ENCODE peak calls at places on chromosome 16, in ten cellular contexts. One of them, this sample, is unnamed.
A peak's percentile ranks its signal among the peaks of the same experiment; 100 is the strongest.

GRCh38 chr16:67326472-67327309 is at the start of the genes KCTD19 and LRRC36:
- DNase-seq in H54: no peak
- DNase-seq in NCI-H2171: peak; percentile 64
- DNase-seq in heart right ventricle: peak; percentile 39
- DNase-seq in GM13977: peak; percentile 87
- DNase-seq in CD8-positive, alpha-beta memory T cell: peak; percentile 72
- DNase-seq in NCI-H460: no peak
- DNase-seq in T-helper 1 cell: peak; percentile 24
- DNase-seq in right atrium auricular region: no peak
- DNase-seq in A172: no peak
- DNase-seq in this sample: peak; percentile 43

GRCh38 chr16:50699345-50700159 is 6.1 kb downstream of the NOD2 start:
- DNase-seq in NCI-H2171: no peak
- DNase-seq in NCI-H460: no peak
- DNase-seq in H54: no peak
- DNase-seq in A172: peak; percentile 14
- DNase-seq in heart right ventricle: no peak
- DNase-seq in CD8-positive, alpha-beta memory T cell: no peak
- DNase-seq in T-helper 1 cell: no peak
- DNase-seq in right atrium auricular region: no peak
- DNase-seq in GM13977: no peak
- DNase-seq in this sample: peak; percentile 47

GRCh38 chr16:68049448-68049847 is 26.4 kb downstream of the DUS2 start:
- DNase-seq in right atrium auricular region: no peak
- DNase-seq in CD8-positive, alpha-beta memory T cell: no peak
- DNase-seq in T-helper 1 cell: no peak
- DNase-seq in NCI-H2171: no peak
- DNase-seq in H54: no peak
- DNase-seq in heart right ventricle: no peak
- DNase-seq in NCI-H460: no peak
- DNase-seq in A172: no peak
- DNase-seq in GM13977: no peak
- DNase-seq in this sample: no peak

GRCh38 chr16:87017388-87018012 is 299.7 kb downstream of the C16orf95 start:
- DNase-seq in CD8-positive, alpha-beta memory T cell: no peak
- DNase-seq in T-helper 1 cell: no peak
- DNase-seq in A172: peak; percentile 99
- DNase-seq in H54: peak; percentile 94
- DNase-seq in NCI-H2171: no peak
- DNase-seq in GM13977: no peak
- DNase-seq in heart right ventricle: no peak
- DNase-seq in NCI-H460: peak; percentile 41
- DNase-seq in right atrium auricular region: no peak
- DNase-seq in this sample: no peak

GRCh38 chr16:48607056-48607825 is 2.7 kb downstream of the N4BP1 start:
- DNase-seq in NCI-H2171: no peak
- DNase-seq in GM13977: no peak
- DNase-seq in CD8-positive, alpha-beta memory T cell: no peak
- DNase-seq in NCI-H460: no peak
- DNase-seq in T-helper 1 cell: no peak
- DNase-seq in A172: no peak
- DNase-seq in heart right ventricle: no peak
- DNase-seq in right atrium auricular region: no peak
- DNase-seq in H54: no peak
- DNase-seq in this sample: no peak

GRCh38 chr16:77374384-77374783 is 60.5 kb downstream of the ADAMTS18 start:
- DNase-seq in heart right ventricle: no peak
- DNase-seq in A172: no peak
- DNase-seq in H54: no peak
- DNase-seq in CD8-positive, alpha-beta memory T cell: no peak
- DNase-seq in right atrium auricular region: no peak
- DNase-seq in NCI-H460: no peak
- DNase-seq in T-helper 1 cell: no peak
- DNase-seq in NCI-H2171: no peak
- DNase-seq in GM13977: no peak
- DNase-seq in this sample: no peak

GRCh38 chr16:28587386-28587785 is 9.5 kb downstream of the SULT1A2 start:
- DNase-seq in CD8-positive, alpha-beta memory T cell: no peak
- DNase-seq in GM13977: no peak
- DNase-seq in heart right ventricle: no peak
- DNase-seq in H54: peak; percentile 93
- DNase-seq in NCI-H2171: no peak
- DNase-seq in NCI-H460: peak; percentile 18
- DNase-seq in A172: peak; percentile 79
- DNase-seq in T-helper 1 cell: no peak
- DNase-seq in right atrium auricular region: no peak
- DNase-seq in this sample: no peak

GRCh38 chr16:54286330-54287017 is at the start of gene IRX3:
- DNase-seq in NCI-H460: peak; percentile 78
- DNase-seq in A172: peak; percentile 80
- DNase-seq in H54: peak; percentile 98
- DNase-seq in heart right ventricle: peak; percentile 92
- DNase-seq in NCI-H2171: peak; percentile 87
- DNase-seq in GM13977: peak; percentile 67
- DNase-seq in T-helper 1 cell: no peak
- DNase-seq in right atrium auricular region: peak; percentile 83
- DNase-seq in CD8-positive, alpha-beta memory T cell: no peak
- DNase-seq in this sample: no peak

GRCh38 chr16:84785843-84786538 is 33.8 kb upstream of the CRISPLD2 start:
- DNase-seq in heart right ventricle: peak; percentile 40
- DNase-seq in GM13977: no peak
- DNase-seq in CD8-positive, alpha-beta memory T cell: no peak
- DNase-seq in H54: no peak
- DNase-seq in T-helper 1 cell: no peak
- DNase-seq in A172: peak; percentile 53
- DNase-seq in NCI-H460: no peak
- DNase-seq in NCI-H2171: peak; percentile 92
- DNase-seq in right atrium auricular region: no peak
- DNase-seq in this sample: no peak

GRCh38 chr16:57979006-57979585 is 8.2 kb upstream of the CNGB1 start:
- DNase-seq in heart right ventricle: no peak
- DNase-seq in right atrium auricular region: no peak
- DNase-seq in CD8-positive, alpha-beta memory T cell: peak; percentile 26
- DNase-seq in GM13977: no peak
- DNase-seq in T-helper 1 cell: no peak
- DNase-seq in NCI-H2171: no peak
- DNase-seq in H54: no peak
- DNase-seq in NCI-H460: no peak
- DNase-seq in A172: no peak
- DNase-seq in this sample: no peak

GRCh38 chr16:47732122-47732805 is 271.1 kb downstream of the PHKB start:
- DNase-seq in NCI-H2171: no peak
- DNase-seq in A172: peak; percentile 92
- DNase-seq in H54: peak; percentile 42
- DNase-seq in CD8-positive, alpha-beta memory T cell: no peak
- DNase-seq in heart right ventricle: no peak
- DNase-seq in NCI-H460: no peak
- DNase-seq in GM13977: no peak
- DNase-seq in right atrium auricular region: no peak
- DNase-seq in T-helper 1 cell: peak; percentile 67
- DNase-seq in this sample: no peak

GRCh38 chr16:88749358-88749757 is 35.7 kb downstream of the PIEZO1 start:
- DNase-seq in NCI-H2171: no peak
- DNase-seq in heart right ventricle: no peak
- DNase-seq in right atrium auricular region: no peak
- DNase-seq in A172: no peak
- DNase-seq in H54: no peak
- DNase-seq in NCI-H460: no peak
- DNase-seq in T-helper 1 cell: no peak
- DNase-seq in CD8-positive, alpha-beta memory T cell: no peak
- DNase-seq in GM13977: no peak
- DNase-seq in this sample: no peak

GRCh38 chr16:17743158-17743557 is 272.4 kb upstream of the XYLT1 start:
- DNase-seq in heart right ventricle: no peak
- DNase-seq in NCI-H460: no peak
- DNase-seq in H54: no peak
- DNase-seq in right atrium auricular region: no peak
- DNase-seq in GM13977: no peak
- DNase-seq in NCI-H2171: no peak
- DNase-seq in CD8-positive, alpha-beta memory T cell: no peak
- DNase-seq in T-helper 1 cell: no peak
- DNase-seq in A172: no peak
- DNase-seq in this sample: no peak

GRCh38 chr16:10964891-10965326 is 20.5 kb downstream of the CLEC16A start:
- DNase-seq in H54: no peak
- DNase-seq in A172: peak; percentile 42
- DNase-seq in heart right ventricle: no peak
- DNase-seq in CD8-positive, alpha-beta memory T cell: peak; percentile 73
- DNase-seq in NCI-H2171: no peak
- DNase-seq in NCI-H460: no peak
- DNase-seq in right atrium auricular region: no peak
- DNase-seq in T-helper 1 cell: peak; percentile 93
- DNase-seq in GM13977: peak; percentile 62
- DNase-seq in this sample: peak; percentile 93

GRCh38 chr16:78729687-78730086 is 630.2 kb downstream of the WWOX start:
- DNase-seq in A172: no peak
- DNase-seq in GM13977: no peak
- DNase-seq in NCI-H2171: no peak
- DNase-seq in right atrium auricular region: no peak
- DNase-seq in H54: no peak
- DNase-seq in NCI-H460: no peak
- DNase-seq in T-helper 1 cell: no peak
- DNase-seq in CD8-positive, alpha-beta memory T cell: no peak
- DNase-seq in heart right ventricle: no peak
- DNase-seq in this sample: peak; percentile 45

GRCh38 chr16:67055712-67056487 is 27.0 kb downstream of the CBFB start:
- DNase-seq in H54: peak; percentile 72
- DNase-seq in heart right ventricle: no peak
- DNase-seq in T-helper 1 cell: peak; percentile 72
- DNase-seq in CD8-positive, alpha-beta memory T cell: no peak
- DNase-seq in GM13977: peak; percentile 61
- DNase-seq in A172: peak; percentile 96
- DNase-seq in NCI-H460: peak; percentile 65
- DNase-seq in right atrium auricular region: no peak
- DNase-seq in NCI-H2171: no peak
- DNase-seq in this sample: peak; percentile 56